ENCODE peak calls at places on chromosome 4, in ten cellular contexts. G is suprapubic skin, T is A549, M is tibial nerve, S is sigmoid colon, Q is stomach, Z is ovary, V is upper lobe of left lung, B is H1, P is SK-N-SH. J is an unnamed sample.

GRCh38 chr4:119136541-119136940 is 909 bp downstream of the MYOZ2 start:
- DNase-seq in G (no peak), T (no peak), M (no peak), S (no peak), Q (no peak), Z (no peak), V (no peak), B (no peak), P (no peak), J (no peak)

GRCh38 chr4:129043523-129043922 is 49.8 kb downstream of the SCLT1 start:
- DNase-seq in G (no peak), T (no peak), M (no peak), S (no peak), Q (no peak), Z (no peak), V (no peak), B (no peak), P (no peak), J (peak)

GRCh38 chr4:140300271-140300970 is 73.0 kb upstream of the SCOC start:
- DNase-seq in G (no peak), T (peak), M (no peak), S (no peak), Q (no peak), Z (no peak), V (no peak), B (no peak), P (no peak), J (no peak)

GRCh38 chr4:122636697-122637096 is 15.8 kb upstream of the IL21 start:
- DNase-seq in G (no peak), T (no peak), M (no peak), S (no peak), Q (no peak), Z (no peak), V (no peak), B (no peak), P (no peak), J (no peak)

GRCh38 chr4:80097395-80098177 is 24.6 kb upstream of the ANTXR2 start:
- DNase-seq in G (peak), T (no peak), M (peak), S (peak), Q (no peak), Z (no peak), V (no peak), B (no peak), P (peak), J (no peak)

GRCh38 chr4:64399313-64400109 is 9.7 kb downstream of the TECRL start:
- DNase-seq in G (no peak), T (no peak), M (no peak), S (no peak), Q (no peak), Z (no peak), V (no peak), B (peak), P (no peak), J (no peak)

GRCh38 chr4:2264481-2265041 is 2.7 kb upstream of the MXD4 start:
- DNase-seq in G (peak), T (no peak), M (no peak), S (peak), Q (no peak), Z (peak), V (peak), B (no peak), P (no peak), J (no peak)

GRCh38 chr4:101795704-101796103 is 5.2 kb downstream of the BANK1 start:
- DNase-seq in G (no peak), T (no peak), M (no peak), S (no peak), Q (no peak), Z (no peak), V (no peak), B (no peak), P (no peak), J (no peak)

GRCh38 chr4:145816091-145816490 is 122.5 kb downstream of the ZNF827 start:
- DNase-seq in G (no peak), T (no peak), M (no peak), S (no peak), Q (no peak), Z (no peak), V (no peak), B (no peak), P (no peak), J (no peak)

GRCh38 chr4:139419388-139419914 is 34.5 kb upstream of the RAB33B start:
- DNase-seq in G (peak), T (no peak), M (no peak), S (peak), Q (no peak), Z (no peak), V (no peak), B (no peak), P (no peak), J (no peak)

GRCh38 chr4:86302242-86302641 is 57.6 kb downstream of the MAPK10 start:
- DNase-seq in G (no peak), T (no peak), M (no peak), S (peak), Q (no peak), Z (peak), V (no peak), B (no peak), P (peak), J (peak)

GRCh38 chr4:86306816-86307215 is 53.0 kb downstream of the MAPK10 start:
- DNase-seq in G (no peak), T (no peak), M (no peak), S (no peak), Q (no peak), Z (no peak), V (no peak), B (no peak), P (no peak), J (no peak)

GRCh38 chr4:86307432-86307831 is 52.4 kb downstream of the MAPK10 start:
- DNase-seq in G (no peak), T (no peak), M (no peak), S (no peak), Q (no peak), Z (no peak), V (no peak), B (no peak), P (no peak), J (no peak)
- TF ChIP-seq EP300 in G (no peak), T (no peak), M (no peak), S (no peak), Q (no peak), Z (no peak), V (no peak), B (no peak), P (no peak), J (no peak)

GRCh38 chr4:155338196-155338595 is 38.6 kb downstream of the MAP9 start:
- DNase-seq in G (no peak), T (no peak), M (no peak), S (no peak), Q (no peak), Z (no peak), V (no peak), B (no peak), P (no peak), J (no peak)

GRCh38 chr4:155336242-155336641 is 40.5 kb downstream of the MAP9 start:
- DNase-seq in G (no peak), T (no peak), M (no peak), S (no peak), Q (no peak), Z (no peak), V (no peak), B (no peak), P (no peak), J (no peak)

GRCh38 chr4:155339999-155340398 is 36.8 kb downstream of the MAP9 start:
- DNase-seq in G (no peak), T (peak), M (no peak), S (no peak), Q (no peak), Z (no peak), V (no peak), B (no peak), P (no peak), J (no peak)

GRCh38 chr4:155339588-155339987 is 37.2 kb downstream of the MAP9 start:
- DNase-seq in G (no peak), T (peak), M (no peak), S (no peak), Q (no peak), Z (no peak), V (no peak), B (no peak), P (no peak), J (peak)

GRCh38 chr4:155342142-155342541 is 34.6 kb downstream of the MAP9 start:
- DNase-seq in G (no peak), T (peak), M (no peak), S (no peak), Q (no peak), Z (no peak), V (no peak), B (no peak), P (no peak), J (no peak)
- TF ChIP-seq EP300 in G (no peak), T (no peak), M (no peak), S (no peak), Q (no peak), Z (no peak), V (no peak), B (no peak), P (no peak), J (no peak)

GRCh38 chr4:53555111-53555510 is 36.2 kb downstream of the LNX1 start:
- DNase-seq in G (no peak), T (no peak), M (no peak), S (no peak), Q (no peak), Z (no peak), V (no peak), B (no peak), P (no peak), J (no peak)

GRCh38 chr4:53557601-53558000 is 33.7 kb downstream of the LNX1 start:
- DNase-seq in G (no peak), T (no peak), M (no peak), S (no peak), Q (no peak), Z (no peak), V (no peak), B (no peak), P (no peak), J (no peak)

GRCh38 chr4:53558981-53559620 is 32.2 kb downstream of the LNX1 start:
- DNase-seq in G (no peak), T (no peak), M (no peak), S (no peak), Q (no peak), Z (no peak), V (no peak), B (no peak), P (no peak), J (no peak)

GRCh38 chr4:53562409-53562808 is 28.9 kb downstream of the LNX1 start:
- DNase-seq in G (no peak), T (no peak), M (no peak), S (no peak), Q (no peak), Z (no peak), V (no peak), B (no peak), P (no peak), J (no peak)

GRCh38 chr4:53558061-53558801 is 33.1 kb downstream of the LNX1 start:
- DNase-seq in G (peak), T (no peak), M (no peak), S (no peak), Q (no peak), Z (no peak), V (no peak), B (no peak), P (no peak), J (no peak)
- TF ChIP-seq EP300 in G (no peak), T (no peak), M (peak), S (no peak), Q (no peak), Z (no peak), V (no peak), B (no peak), P (no peak), J (no peak)

GRCh38 chr4:73257995-73258667 is 467 bp downstream of the ANKRD17 start:
- DNase-seq in G (peak), T (peak), M (peak), S (no peak), Q (no peak), Z (peak), V (no peak), B (no peak), P (peak), J (peak)
- TF ChIP-seq EP300 in G (no peak), T (no peak), M (no peak), S (no peak), Q (no peak), Z (no peak), V (no peak), B (no peak), P (no peak), J (no peak)